ENCODE peak calls at places on chromosomes 12 and 14, in nine cellular contexts. X, D, B, O, Q, C, L, T and W are unnamed samples.

GRCh38 chr12:76183459-76184186 is 99.1 kb upstream of the NAP1L1 start:
- DNase-seq in Q (peak; percentile 60), B (no peak), L (peak; percentile 98), T (peak; percentile 79), C (no peak), O (no peak), D (peak; percentile 61), X (no peak), W (no peak)

GRCh38 chr14:51674294-51675002 is 22.7 kb downstream of the FRMD6 start:
- DNase-seq in X (no peak), B (no peak), D (no peak), Q (no peak), L (no peak), C (no peak), O (no peak), T (no peak), W (no peak)

GRCh38 chr14:95835331-95835730 is 41.3 kb upstream of the TUNAR start:
- DNase-seq in O (no peak), B (no peak), C (no peak), X (no peak), Q (no peak), D (no peak), L (peak; percentile 2), T (no peak), W (no peak)

GRCh38 chr12:43722621-43723020 is 36.0 kb downstream of the PUS7L start:
- DNase-seq in D (no peak), Q (no peak), L (no peak), C (no peak), T (no peak), X (no peak), O (no peak), B (no peak), W (no peak)

GRCh38 chr14:28671425-28671824 is 95.2 kb upstream of the FOXG1 start:
- DNase-seq in C (no peak), O (no peak), D (no peak), B (no peak), X (no peak), Q (no peak), L (peak; percentile 34), T (no peak), W (no peak)

GRCh38 chr14:65360144-65360784 is 52.3 kb upstream of the FUT8 start:
- DNase-seq in D (no peak), C (no peak), T (no peak), Q (no peak), O (peak; percentile 54), L (no peak), X (no peak), B (no peak), W (no peak)

GRCh38 chr14:102504302-102504950 is 5.2 kb downstream of the ANKRD9 start:
- DNase-seq in L (no peak), C (no peak), B (no peak), O (no peak), X (no peak), T (no peak), Q (no peak), D (no peak), W (no peak)

GRCh38 chr12:20181416-20181815 is 186.9 kb upstream of the PDE3A start:
- DNase-seq in L (no peak), T (no peak), O (no peak), X (no peak), Q (no peak), D (no peak), C (no peak), B (no peak), W (no peak)

GRCh38 chr14:61765225-61765943 is 3.2 kb downstream of the SNAPC1 start:
- DNase-seq in Q (no peak), C (no peak), T (no peak), L (peak; percentile 51), D (no peak), B (no peak), X (no peak), O (no peak), W (no peak)

GRCh38 chr12:31585271-31585670 is 5.7 kb downstream of the DENND5B start:
- DNase-seq in C (no peak), D (no peak), L (no peak), T (no peak), X (no peak), B (no peak), Q (no peak), O (no peak), W (no peak)

GRCh38 chr14:24859559-24859958 is 190.4 kb downstream of the STXBP6 start:
- DNase-seq in Q (no peak), X (no peak), O (no peak), T (no peak), L (no peak), D (no peak), B (no peak), C (no peak), W (no peak)

GRCh38 chr12:111180830-111181726 is 187.8 kb downstream of the PHETA1 start:
- DNase-seq in Q (no peak), D (peak; percentile 64), L (no peak), O (peak; percentile 83), C (peak; percentile 53), T (no peak), B (peak; percentile 79), X (peak; percentile 23), W (no peak)

DNA sequence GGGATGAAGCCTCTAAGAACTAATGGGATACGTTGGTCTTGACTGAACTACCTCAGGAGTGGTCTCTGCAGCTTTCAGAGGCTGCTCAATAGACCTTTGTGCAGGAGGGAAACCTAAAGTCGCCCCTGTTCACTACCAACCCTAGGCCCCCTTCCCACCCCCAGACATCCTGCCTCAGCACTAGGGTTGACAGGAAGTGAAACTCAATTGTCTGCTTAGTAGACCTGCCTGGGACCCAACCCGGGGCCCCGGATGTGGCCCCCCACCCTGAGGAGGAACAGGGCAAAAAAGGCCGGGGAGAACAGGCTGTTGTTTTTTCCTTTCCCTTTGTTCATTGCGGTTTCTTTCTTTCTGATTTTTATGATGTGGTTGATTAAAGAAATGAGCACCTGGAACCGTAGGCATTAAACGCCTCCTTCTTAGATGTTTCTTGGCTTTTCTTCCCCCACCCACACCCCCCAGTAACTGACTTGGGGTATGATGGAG is 1.6 kb upstream of the DGKA start:
- DNase-seq in Q (peak; percentile 89), X (no peak), O (no peak), T (no peak), B (no peak), C (peak; percentile 52), L (no peak), D (no peak), W (no peak)
- H3K4me3 ChIP-seq in Q (peak overlapping the region; percentile 74), X (no peak overlapping the region), O (no peak overlapping the region), T (no peak overlapping the region), B (no peak overlapping the region), C (no peak overlapping the region), L (no peak overlapping the region), D (no peak overlapping the region), W (no peak overlapping the region)

GRCh38 chr14:70594461-70594860 is 6.0 kb downstream of the MED6 start:
- DNase-seq in T (no peak), L (no peak), Q (no peak), B (no peak), D (no peak), X (no peak), O (no peak), C (no peak), W (no peak)

GRCh38 chr14:70600382-70601157 is at the start of gene MED6:
- DNase-seq in B (peak; percentile 95), Q (peak; percentile 82), X (peak; percentile 95), C (peak; percentile 94), L (peak; percentile 91), O (peak; percentile 96), D (peak; percentile 91), T (peak; percentile 48), W (peak; percentile 97)

GRCh38 chr14:70601162-70601561 is 707 bp upstream of the MED6 start:
- DNase-seq in T (no peak), Q (no peak), O (no peak), X (no peak), B (no peak), C (no peak), L (no peak), D (no peak), W (no peak)

GRCh38 chr14:70595443-70596185 is 4.8 kb downstream of the MED6 start:
- DNase-seq in C (no peak), T (no peak), L (no peak), O (no peak), D (no peak), X (no peak), Q (no peak), B (no peak), W (no peak)
- H3K36me3 ChIP-seq in C (peaks cover 62% of the 10 kb centered on the region), T (peaks cover 15% of the 10 kb centered on the region), L (peaks cover 21% of the 10 kb centered on the region), O (peaks cover 63% of the 10 kb centered on the region), D (peaks cover 63% of the 10 kb centered on the region), X (peaks cover 9% of the 10 kb centered on the region), Q (peaks cover 22% of the 10 kb centered on the region), B (peaks cover 53% of the 10 kb centered on the region), W (peaks cover 25% of the 10 kb centered on the region)

DNA sequence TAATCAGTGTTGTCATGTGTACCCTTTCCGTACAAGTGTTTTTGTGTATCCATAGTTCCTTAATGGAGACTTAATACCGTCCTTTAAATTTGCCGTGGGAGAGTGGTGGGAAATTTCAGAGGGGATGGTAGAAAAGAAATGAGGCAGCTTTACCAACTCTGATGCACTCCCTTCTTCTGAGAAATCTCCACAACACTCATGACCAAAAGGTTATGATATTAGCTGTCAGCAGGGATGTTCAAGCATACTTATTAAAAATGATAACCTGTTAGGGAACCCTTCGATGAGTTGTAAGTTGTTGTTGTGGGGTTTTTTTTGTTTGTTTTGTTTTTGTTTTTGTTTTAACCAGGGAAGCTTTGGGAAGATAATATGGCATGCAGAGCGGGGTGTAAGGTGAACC is 12.5 kb downstream of the RAB21 start:
- DNase-seq in B (no peak), Q (no peak), T (no peak), C (no peak), D (no peak), L (no peak), X (no peak), O (no peak), W (no peak)
- H3K4me3 ChIP-seq in B (no peak overlapping the region), Q (no peak overlapping the region), T (no peak overlapping the region), C (no peak overlapping the region), D (no peak overlapping the region), L (no peak overlapping the region), X (no peak overlapping the region), O (no peak overlapping the region), W (no peak overlapping the region)

DNA sequence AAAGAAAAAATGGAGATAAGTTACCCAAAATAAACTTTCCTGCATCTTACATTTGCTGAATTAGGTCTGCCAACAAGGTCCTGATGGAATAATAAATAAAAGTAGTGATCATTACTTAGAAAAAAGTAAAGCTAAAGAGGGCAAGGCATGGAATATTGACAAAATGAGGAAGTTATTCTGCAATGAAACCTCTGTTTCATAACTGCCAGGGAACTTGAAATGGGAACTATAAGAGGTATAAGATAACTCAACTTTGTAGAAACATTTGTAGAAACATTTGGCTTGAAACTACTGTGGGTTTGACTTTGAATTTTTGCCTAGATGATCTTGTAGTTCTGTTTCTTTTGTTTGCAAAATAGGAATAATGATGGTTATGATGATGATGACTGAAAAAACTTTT is 18.7 kb upstream of the YBX3 start:
- DNase-seq in D (no peak), Q (no peak), X (no peak), T (no peak), O (no peak), B (no peak), L (no peak), C (no peak), W (no peak)
- H3K36me3 ChIP-seq in D (no peaks in the 10 kb centered on the region), Q (no peaks in the 10 kb centered on the region), X (no peaks in the 10 kb centered on the region), T (no peaks in the 10 kb centered on the region), O (no peaks in the 10 kb centered on the region), B (no peaks in the 10 kb centered on the region), L (no peaks in the 10 kb centered on the region), C (no peaks in the 10 kb centered on the region), W (no peaks in the 10 kb centered on the region)

GRCh38 chr12:54368709-54369596 is 4.7 kb upstream of the GPR84 start:
- DNase-seq in X (peak; percentile 86), Q (peak; percentile 61), C (peak; percentile 93), O (peak; percentile 77), B (peak; percentile 94), T (peak; percentile 79), D (peak; percentile 93), L (peak; percentile 85), W (peak; percentile 78)
- H3K4me3 ChIP-seq in X (no peak overlapping the region), Q (no peak overlapping the region), C (peak overlapping the region; percentile 40), O (no peak overlapping the region), B (peak overlapping the region; percentile 46), T (peak overlapping the region; percentile 75), D (peak overlapping the region; percentile 50), L (peak overlapping the region; percentile 6), W (peak overlapping the region; percentile 29)